ENCODE peak calls at places on chromosomes 12 and 14, in ten cellular contexts. One of them, this sample, is unnamed.

GRCh38 chr14:63677891-63678379 is 36.3 kb upstream of the WDR89 start:
- DNase-seq in stomach: no peak
- DNase-seq in sigmoid colon: no peak
- DNase-seq in HepG2: no peak
- DNase-seq in A549: peak; percentile 60
- DNase-seq in tibial nerve: no peak
- DNase-seq in transverse colon: peak; percentile 30
- DNase-seq in SK-N-SH: no peak
- DNase-seq in ovary: no peak
- DNase-seq in upper lobe of left lung: no peak
- DNase-seq in this sample: no peak

GRCh38 chr14:53109028-53109687 is 44.0 kb downstream of the DDHD1 start:
- DNase-seq in stomach: no peak
- DNase-seq in sigmoid colon: no peak
- DNase-seq in HepG2: no peak
- DNase-seq in A549: no peak
- DNase-seq in tibial nerve: no peak
- DNase-seq in transverse colon: peak; percentile 35
- DNase-seq in SK-N-SH: no peak
- DNase-seq in ovary: no peak
- DNase-seq in upper lobe of left lung: no peak
- DNase-seq in this sample: no peak

GRCh38 chr14:100149789-100150611 is 9.4 kb downstream of the DEGS2 start:
- DNase-seq in stomach: peak; percentile 75
- DNase-seq in sigmoid colon: no peak
- DNase-seq in HepG2: no peak
- DNase-seq in A549: no peak
- DNase-seq in tibial nerve: no peak
- DNase-seq in transverse colon: peak; percentile 78
- DNase-seq in SK-N-SH: peak; percentile 50
- DNase-seq in ovary: no peak
- DNase-seq in upper lobe of left lung: peak; percentile 63
- DNase-seq in this sample: no peak

GRCh38 chr12:26608706-26609105 is 224.3 kb downstream of the ITPR2 start:
- DNase-seq in stomach: no peak
- DNase-seq in sigmoid colon: no peak
- DNase-seq in HepG2: no peak
- DNase-seq in A549: no peak
- DNase-seq in tibial nerve: no peak
- DNase-seq in transverse colon: no peak
- DNase-seq in SK-N-SH: no peak
- DNase-seq in ovary: no peak
- DNase-seq in upper lobe of left lung: no peak
- DNase-seq in this sample: no peak

GRCh38 chr14:33647385-33647786 is 303.5 kb downstream of the EGLN3 start:
- DNase-seq in stomach: no peak
- DNase-seq in sigmoid colon: no peak
- DNase-seq in HepG2: no peak
- DNase-seq in A549: peak; percentile 20
- DNase-seq in tibial nerve: no peak
- DNase-seq in transverse colon: no peak
- DNase-seq in SK-N-SH: no peak
- DNase-seq in ovary: no peak
- DNase-seq in upper lobe of left lung: no peak
- DNase-seq in this sample: no peak

GRCh38 chr12:31362115-31362758 is 36.3 kb upstream of the SINHCAF start:
- DNase-seq in stomach: no peak
- DNase-seq in sigmoid colon: no peak
- DNase-seq in HepG2: peak; percentile 66
- DNase-seq in A549: no peak
- DNase-seq in tibial nerve: no peak
- DNase-seq in transverse colon: peak; percentile 58
- DNase-seq in SK-N-SH: no peak
- DNase-seq in ovary: no peak
- DNase-seq in upper lobe of left lung: no peak
- DNase-seq in this sample: no peak

GRCh38 chr14:95667251-95667693 is 19.0 kb upstream of the TCL1B start:
- DNase-seq in stomach: no peak
- DNase-seq in sigmoid colon: no peak
- DNase-seq in HepG2: no peak
- DNase-seq in A549: no peak
- DNase-seq in tibial nerve: no peak
- DNase-seq in transverse colon: no peak
- DNase-seq in SK-N-SH: no peak
- DNase-seq in ovary: no peak
- DNase-seq in upper lobe of left lung: no peak
- DNase-seq in this sample: no peak

GRCh38 chr12:31323466-31324115 is 2.4 kb downstream of the SINHCAF start:
- DNase-seq in stomach: peak; percentile 51
- DNase-seq in sigmoid colon: peak; percentile 77
- DNase-seq in HepG2: no peak
- DNase-seq in A549: peak; percentile 41
- DNase-seq in tibial nerve: peak; percentile 9
- DNase-seq in transverse colon: peak; percentile 57
- DNase-seq in SK-N-SH: no peak
- DNase-seq in ovary: peak; percentile 59
- DNase-seq in upper lobe of left lung: peak; percentile 65
- DNase-seq in this sample: peak; percentile 92

GRCh38 chr14:50667491-50668007 is 557 bp downstream of the SAV1 start:
- DNase-seq in stomach: peak; percentile 48
- DNase-seq in sigmoid colon: peak; percentile 68
- DNase-seq in HepG2: no peak
- DNase-seq in A549: no peak
- DNase-seq in tibial nerve: no peak
- DNase-seq in transverse colon: peak; percentile 58
- DNase-seq in SK-N-SH: peak; percentile 48
- DNase-seq in ovary: no peak
- DNase-seq in upper lobe of left lung: peak; percentile 51
- DNase-seq in this sample: no peak

GRCh38 chr14:26204954-26205479 is 392.8 kb downstream of the NOVA1 start:
- DNase-seq in stomach: peak; percentile 25
- DNase-seq in sigmoid colon: peak; percentile 72
- DNase-seq in HepG2: no peak
- DNase-seq in A549: no peak
- DNase-seq in tibial nerve: peak; percentile 36
- DNase-seq in transverse colon: peak; percentile 18
- DNase-seq in SK-N-SH: peak; percentile 7
- DNase-seq in ovary: peak; percentile 49
- DNase-seq in upper lobe of left lung: no peak
- DNase-seq in this sample: no peak

GRCh38 chr14:26200675-26201074 is 397.2 kb downstream of the NOVA1 start:
- DNase-seq in stomach: no peak
- DNase-seq in sigmoid colon: no peak
- DNase-seq in HepG2: no peak
- DNase-seq in A549: no peak
- DNase-seq in tibial nerve: no peak
- DNase-seq in transverse colon: no peak
- DNase-seq in SK-N-SH: no peak
- DNase-seq in ovary: no peak
- DNase-seq in upper lobe of left lung: no peak
- DNase-seq in this sample: no peak

GRCh38 chr14:26204362-26204953 is 393.4 kb downstream of the NOVA1 start:
- DNase-seq in stomach: no peak
- DNase-seq in sigmoid colon: no peak
- DNase-seq in HepG2: no peak
- DNase-seq in A549: no peak
- DNase-seq in tibial nerve: no peak
- DNase-seq in transverse colon: no peak
- DNase-seq in SK-N-SH: no peak
- DNase-seq in ovary: no peak
- DNase-seq in upper lobe of left lung: no peak
- DNase-seq in this sample: no peak

GRCh38 chr14:26206640-26207039 is 391.2 kb downstream of the NOVA1 start:
- DNase-seq in stomach: no peak
- DNase-seq in sigmoid colon: no peak
- DNase-seq in HepG2: no peak
- DNase-seq in A549: no peak
- DNase-seq in tibial nerve: no peak
- DNase-seq in transverse colon: no peak
- DNase-seq in SK-N-SH: no peak
- DNase-seq in ovary: no peak
- DNase-seq in upper lobe of left lung: no peak
- DNase-seq in this sample: no peak
- TF ChIP-seq EP300 in stomach: no peak
- TF ChIP-seq EP300 in sigmoid colon: no peak
- TF ChIP-seq EP300 in HepG2: no peak
- TF ChIP-seq EP300 in A549: no peak
- TF ChIP-seq EP300 in tibial nerve: no peak
- TF ChIP-seq EP300 in transverse colon: no peak
- TF ChIP-seq EP300 in SK-N-SH: no peak
- TF ChIP-seq EP300 in ovary: no peak
- TF ChIP-seq EP300 in upper lobe of left lung: no peak
- TF ChIP-seq EP300 in this sample: no peak

DNA sequence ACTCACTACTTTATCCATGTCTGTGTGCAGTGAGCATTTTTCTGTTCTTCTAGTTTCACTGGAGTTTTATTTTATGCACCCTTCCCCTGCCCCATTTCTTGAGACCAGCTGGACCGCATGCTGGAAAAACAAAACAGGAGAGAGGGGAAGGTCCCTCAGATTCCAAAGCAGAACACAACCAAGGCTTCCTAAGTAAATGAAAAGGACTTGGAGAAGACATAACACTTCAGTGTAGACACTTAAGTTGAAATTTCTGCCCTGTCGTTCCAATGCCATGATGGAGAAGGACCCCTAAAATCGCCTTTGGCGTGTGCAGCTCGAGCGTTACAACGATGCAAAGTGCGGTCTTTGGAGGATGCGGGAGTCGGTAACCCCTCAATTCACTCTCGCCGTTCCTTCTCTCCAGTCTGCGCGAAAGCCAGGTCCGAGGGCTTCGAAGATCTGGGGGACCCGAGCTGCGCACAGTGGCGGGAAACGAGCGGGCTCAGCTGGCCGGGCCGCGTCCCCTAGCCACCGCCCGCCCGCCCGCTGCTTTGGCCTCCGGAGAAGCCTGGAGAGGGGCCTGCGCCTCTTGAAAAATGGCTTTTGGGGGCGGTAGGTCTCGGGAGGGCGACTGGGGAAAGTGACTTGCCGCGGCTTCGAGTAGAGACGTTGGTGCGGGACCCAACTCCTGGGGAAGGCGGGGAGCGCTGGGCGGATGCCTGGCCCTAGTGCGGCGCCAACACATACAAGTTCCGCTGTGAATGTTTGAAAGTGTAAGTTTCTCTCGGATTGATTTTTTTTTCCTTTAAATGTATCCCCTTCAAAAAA is 11.2 kb upstream of the HOXC13 start:
- DNase-seq in stomach: no peak
- DNase-seq in sigmoid colon: no peak
- DNase-seq in HepG2: no peak
- DNase-seq in A549: no peak
- DNase-seq in tibial nerve: no peak
- DNase-seq in transverse colon: no peak
- DNase-seq in SK-N-SH: no peak
- DNase-seq in ovary: no peak
- DNase-seq in upper lobe of left lung: no peak
- DNase-seq in this sample: no peak
- TF ChIP-seq EP300 in stomach: no peak
- TF ChIP-seq EP300 in sigmoid colon: no peak
- TF ChIP-seq EP300 in HepG2: no peak
- TF ChIP-seq EP300 in A549: no peak
- TF ChIP-seq EP300 in tibial nerve: no peak
- TF ChIP-seq EP300 in transverse colon: no peak
- TF ChIP-seq EP300 in SK-N-SH: no peak
- TF ChIP-seq EP300 in ovary: no peak
- TF ChIP-seq EP300 in upper lobe of left lung: no peak
- TF ChIP-seq EP300 in this sample: no peak

DNA sequence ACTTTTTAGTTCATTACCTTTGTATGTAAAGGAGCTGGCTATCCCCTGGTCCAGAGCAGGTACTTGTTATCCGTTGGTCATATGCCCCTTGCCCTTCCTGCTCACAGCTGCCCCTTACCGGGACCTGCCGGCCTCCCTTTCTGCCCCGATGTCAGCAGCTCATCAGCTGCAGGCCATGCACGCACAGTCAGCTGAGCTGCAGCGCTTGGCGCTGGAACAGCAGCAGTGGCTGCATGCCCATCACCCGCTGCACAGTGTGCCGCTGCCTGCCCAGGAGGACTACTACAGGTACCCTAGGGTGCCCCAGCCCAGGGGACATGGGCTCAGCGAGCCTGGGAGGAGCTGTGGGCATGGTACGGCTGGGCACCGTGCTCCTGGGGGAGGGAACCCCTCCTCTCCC is 2.3 kb upstream of the RNU7-1 start:
- DNase-seq in stomach: no peak
- DNase-seq in sigmoid colon: no peak
- DNase-seq in HepG2: no peak
- DNase-seq in A549: no peak
- DNase-seq in tibial nerve: no peak
- DNase-seq in transverse colon: no peak
- DNase-seq in SK-N-SH: no peak
- DNase-seq in ovary: peak; percentile 56
- DNase-seq in upper lobe of left lung: no peak
- DNase-seq in this sample: no peak
- TF ChIP-seq EP300 in stomach: no peak
- TF ChIP-seq EP300 in sigmoid colon: no peak
- TF ChIP-seq EP300 in HepG2: no peak
- TF ChIP-seq EP300 in A549: no peak
- TF ChIP-seq EP300 in tibial nerve: no peak
- TF ChIP-seq EP300 in transverse colon: no peak
- TF ChIP-seq EP300 in SK-N-SH: no peak
- TF ChIP-seq EP300 in ovary: no peak
- TF ChIP-seq EP300 in upper lobe of left lung: no peak
- TF ChIP-seq EP300 in this sample: no peak

GRCh38 chr12:113880993-113881392 is 85.1 kb downstream of the RBM19 start:
- DNase-seq in stomach: no peak
- DNase-seq in sigmoid colon: no peak
- DNase-seq in HepG2: no peak
- DNase-seq in A549: no peak
- DNase-seq in tibial nerve: no peak
- DNase-seq in transverse colon: no peak
- DNase-seq in SK-N-SH: no peak
- DNase-seq in ovary: no peak
- DNase-seq in upper lobe of left lung: no peak
- DNase-seq in this sample: no peak

GRCh38 chr12:113881588-113881987 is 84.5 kb downstream of the RBM19 start:
- DNase-seq in stomach: no peak
- DNase-seq in sigmoid colon: no peak
- DNase-seq in HepG2: no peak
- DNase-seq in A549: no peak
- DNase-seq in tibial nerve: no peak
- DNase-seq in transverse colon: no peak
- DNase-seq in SK-N-SH: no peak
- DNase-seq in ovary: no peak
- DNase-seq in upper lobe of left lung: no peak
- DNase-seq in this sample: no peak

GRCh38 chr12:113880337-113880736 is 85.8 kb downstream of the RBM19 start:
- DNase-seq in stomach: no peak
- DNase-seq in sigmoid colon: no peak
- DNase-seq in HepG2: no peak
- DNase-seq in A549: no peak
- DNase-seq in tibial nerve: no peak
- DNase-seq in transverse colon: no peak
- DNase-seq in SK-N-SH: no peak
- DNase-seq in ovary: no peak
- DNase-seq in upper lobe of left lung: no peak
- DNase-seq in this sample: no peak

GRCh38 chr12:113877608-113878007 is 88.5 kb downstream of the RBM19 start:
- DNase-seq in stomach: no peak
- DNase-seq in sigmoid colon: no peak
- DNase-seq in HepG2: no peak
- DNase-seq in A549: no peak
- DNase-seq in tibial nerve: no peak
- DNase-seq in transverse colon: no peak
- DNase-seq in SK-N-SH: no peak
- DNase-seq in ovary: no peak
- DNase-seq in upper lobe of left lung: no peak
- DNase-seq in this sample: no peak

GRCh38 chr12:113879658-113880057 is 86.5 kb downstream of the RBM19 start:
- DNase-seq in stomach: no peak
- DNase-seq in sigmoid colon: no peak
- DNase-seq in HepG2: no peak
- DNase-seq in A549: no peak
- DNase-seq in tibial nerve: no peak
- DNase-seq in transverse colon: no peak
- DNase-seq in SK-N-SH: no peak
- DNase-seq in ovary: no peak
- DNase-seq in upper lobe of left lung: no peak
- DNase-seq in this sample: no peak
- TF ChIP-seq EP300 in stomach: no peak
- TF ChIP-seq EP300 in sigmoid colon: no peak
- TF ChIP-seq EP300 in HepG2: no peak
- TF ChIP-seq EP300 in A549: no peak
- TF ChIP-seq EP300 in tibial nerve: no peak
- TF ChIP-seq EP300 in transverse colon: no peak
- TF ChIP-seq EP300 in SK-N-SH: no peak
- TF ChIP-seq EP300 in ovary: no peak
- TF ChIP-seq EP300 in upper lobe of left lung: no peak
- TF ChIP-seq EP300 in this sample: no peak